ENCODE peak calls at places on chromosomes 6 and 20, in six cellular contexts. One of them, this sample, is unnamed.
A peak's percentile ranks its signal among the peaks of the same experiment; 100 is the strongest.

GRCh38 chr20:58466729-58467571 is 48.2 kb downstream of the APCDD1L start:
- DNase-seq in GM20000: no peak
- DNase-seq in fibroblast of lung: no peak
- DNase-seq in AG04450: no peak
- DNase-seq in ecto neural progenitor cell: peak; percentile 42
- DNase-seq in iris pigment epithelial cell: no peak
- DNase-seq in this sample: no peak

GRCh38 chr20:3785240-3786125 is 1.1 kb downstream of the CENPB start:
- DNase-seq in iris pigment epithelial cell: no peak
- DNase-seq in ecto neural progenitor cell: peak; percentile 66
- DNase-seq in fibroblast of lung: no peak
- DNase-seq in GM20000: no peak
- DNase-seq in AG04450: no peak
- DNase-seq in this sample: no peak

GRCh38 chr20:41261790-41262717 is 55.5 kb downstream of the ZHX3 start:
- DNase-seq in fibroblast of lung: no peak
- DNase-seq in iris pigment epithelial cell: no peak
- DNase-seq in GM20000: no peak
- DNase-seq in ecto neural progenitor cell: no peak
- DNase-seq in AG04450: no peak
- DNase-seq in this sample: peak; percentile 79

GRCh38 chr6:15351631-15352030 is 105.8 kb downstream of the JARID2 start:
- DNase-seq in AG04450: peak; percentile 45
- DNase-seq in iris pigment epithelial cell: peak; percentile 71
- DNase-seq in fibroblast of lung: peak; percentile 89
- DNase-seq in ecto neural progenitor cell: no peak
- DNase-seq in GM20000: no peak
- DNase-seq in this sample: peak; percentile 67

GRCh38 chr6:72552938-72553337 is 68.9 kb upstream of the KCNQ5 start:
- DNase-seq in AG04450: no peak
- DNase-seq in ecto neural progenitor cell: no peak
- DNase-seq in iris pigment epithelial cell: peak; percentile 45
- DNase-seq in GM20000: no peak
- DNase-seq in fibroblast of lung: peak; percentile 40
- DNase-seq in this sample: peak; percentile 85

GRCh38 chr6:38337819-38338465 is 301.8 kb downstream of the BTBD9 start:
- DNase-seq in ecto neural progenitor cell: no peak
- DNase-seq in GM20000: no peak
- DNase-seq in fibroblast of lung: peak; percentile 89
- DNase-seq in iris pigment epithelial cell: peak; percentile 78
- DNase-seq in AG04450: peak; percentile 42
- DNase-seq in this sample: peak; percentile 75

GRCh38 chr6:42929928-42930360 is 664 bp downstream of the CNPY3 start:
- DNase-seq in GM20000: peak; percentile 85
- DNase-seq in AG04450: peak; percentile 42
- DNase-seq in iris pigment epithelial cell: peak; percentile 91
- DNase-seq in fibroblast of lung: peak; percentile 79
- DNase-seq in ecto neural progenitor cell: no peak
- DNase-seq in this sample: peak; percentile 78

GRCh38 chr6:110083875-110084585 is 95.4 kb downstream of the WASF1 start:
- DNase-seq in iris pigment epithelial cell: no peak
- DNase-seq in AG04450: no peak
- DNase-seq in GM20000: no peak
- DNase-seq in ecto neural progenitor cell: no peak
- DNase-seq in fibroblast of lung: no peak
- DNase-seq in this sample: no peak

GRCh38 chr6:15823838-15824414 is 161.1 kb upstream of the DTNBP1 start:
- DNase-seq in ecto neural progenitor cell: no peak
- DNase-seq in GM20000: peak; percentile 29
- DNase-seq in iris pigment epithelial cell: no peak
- DNase-seq in fibroblast of lung: no peak
- DNase-seq in AG04450: no peak
- DNase-seq in this sample: no peak

GRCh38 chr20:51886891-51887608 is 84.7 kb upstream of the SALL4 start:
- DNase-seq in ecto neural progenitor cell: no peak
- DNase-seq in AG04450: no peak
- DNase-seq in GM20000: no peak
- DNase-seq in iris pigment epithelial cell: no peak
- DNase-seq in fibroblast of lung: no peak
- DNase-seq in this sample: no peak

GRCh38 chr6:110353420-110353819 is 4.7 kb downstream of the METTL24 start:
- DNase-seq in GM20000: no peak
- DNase-seq in iris pigment epithelial cell: no peak
- DNase-seq in AG04450: no peak
- DNase-seq in ecto neural progenitor cell: no peak
- DNase-seq in fibroblast of lung: no peak
- DNase-seq in this sample: no peak

GRCh38 chr6:157773248-157773773 is 49.7 kb upstream of the SNX9 start:
- DNase-seq in GM20000: no peak
- DNase-seq in AG04450: no peak
- DNase-seq in fibroblast of lung: peak; percentile 11
- DNase-seq in iris pigment epithelial cell: no peak
- DNase-seq in ecto neural progenitor cell: no peak
- DNase-seq in this sample: no peak

This sample was measured in bronchial epithelial cell.